ENCODE peak calls at places on chromosome 20, in six cellular contexts. G, X, I, D, S and Y are unnamed samples.

GRCh38 chr20:35436175-35436568 is 1.9 kb downstream of the GDF5 start:
- DNase-seq in X (no peak), I (no peak), D (no peak), S (no peak), G (no peak), Y (no peak)

GRCh38 chr20:11473971-11474370 is 443.7 kb upstream of the BTBD3 start:
- DNase-seq in I (no peak), X (no peak), D (no peak), G (no peak), S (no peak), Y (no peak)

GRCh38 chr20:13611726-13612125 is 27.0 kb downstream of the TASP1 start:
- DNase-seq in D (no peak), X (no peak), G (no peak), S (no peak), I (no peak), Y (no peak)

GRCh38 chr20:8854566-8854965 is 214.3 kb upstream of the PLCB4 start:
- DNase-seq in S (no peak), I (peak; percentile 42), G (no peak), D (no peak), X (no peak), Y (no peak)

GRCh38 chr20:48544402-48545333 is 283.1 kb downstream of the PREX1 start:
- DNase-seq in D (no peak), X (no peak), S (no peak), G (no peak), I (no peak), Y (no peak)

GRCh38 chr20:58312836-58313235 is 3.3 kb downstream of the RAB22A start:
- DNase-seq in G (no peak), X (no peak), D (no peak), S (no peak), I (no peak), Y (no peak)

GRCh38 chr20:60255426-60255825 is 297.2 kb downstream of the CDH26 start:
- DNase-seq in D (no peak), X (no peak), G (no peak), S (no peak), I (no peak), Y (no peak)

GRCh38 chr20:15836634-15837033 is 736.6 kb downstream of the KIF16B start:
- DNase-seq in D (no peak), S (no peak), I (no peak), G (no peak), X (no peak), Y (no peak)

GRCh38 chr20:1427457-1428054 is 34.7 kb upstream of the FKBP1A start:
- DNase-seq in S (no peak), G (peak; percentile 25), X (no peak), I (no peak), D (peak; percentile 46), Y (peak; percentile 44)

GRCh38 chr20:42024653-42025052 is 406.5 kb upstream of the CHD6 start:
- DNase-seq in S (no peak), I (peak; percentile 25), X (no peak), D (peak; percentile 17), G (no peak), Y (peak; percentile 30)

GRCh38 chr20:20465259-20465658 is 97.4 kb downstream of the INSM1 start:
- DNase-seq in D (no peak), G (no peak), S (no peak), X (no peak), I (no peak), Y (no peak)

GRCh38 chr20:57991211-57991841 is 237.1 kb downstream of the ANKRD60 start:
- DNase-seq in S (no peak), X (no peak), I (no peak), D (peak; percentile 7), G (no peak), Y (peak; percentile 47)

GRCh38 chr20:10837901-10838300 is 164.1 kb upstream of the JAG1 start:
- DNase-seq in G (no peak), X (no peak), I (no peak), D (no peak), S (no peak), Y (no peak)

GRCh38 chr20:41719151-41719550 is 101.0 kb upstream of the CHD6 start:
- DNase-seq in S (no peak), G (no peak), X (no peak), D (no peak), I (no peak), Y (no peak)

DNA sequence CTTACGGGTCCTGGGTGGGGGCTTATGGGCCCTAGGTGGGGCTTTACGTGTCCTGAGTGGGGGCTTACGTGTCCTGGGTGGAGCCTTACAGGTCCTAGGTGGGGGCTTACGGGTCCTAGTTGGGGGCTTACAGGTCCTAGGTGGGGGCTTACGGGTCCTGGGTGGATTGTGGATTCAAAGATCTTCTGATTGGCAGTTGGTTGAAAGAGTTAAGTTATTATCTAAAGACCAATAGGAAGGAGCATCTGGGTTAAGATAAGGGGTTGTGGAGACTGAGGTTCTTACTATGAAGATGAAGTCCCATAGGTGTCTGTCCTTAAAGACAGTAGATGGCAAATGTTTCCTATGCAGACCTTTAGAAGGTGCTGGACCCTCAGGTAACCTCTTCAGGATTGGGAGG is 8.4 kb upstream of the BIRC7 start:
- DNase-seq in D (no peak), G (no peak), X (no peak), I (no peak), S (no peak), Y (no peak)
- H3K4me1 ChIP-seq in D (peaks cover 14% of the 10 kb centered on the region), G (peaks cover 27% of the 10 kb centered on the region), X (peaks cover 29% of the 10 kb centered on the region), I (peaks cover 15% of the 10 kb centered on the region), S (no peaks in the 10 kb centered on the region), Y (peaks cover 33% of the 10 kb centered on the region)

DNA sequence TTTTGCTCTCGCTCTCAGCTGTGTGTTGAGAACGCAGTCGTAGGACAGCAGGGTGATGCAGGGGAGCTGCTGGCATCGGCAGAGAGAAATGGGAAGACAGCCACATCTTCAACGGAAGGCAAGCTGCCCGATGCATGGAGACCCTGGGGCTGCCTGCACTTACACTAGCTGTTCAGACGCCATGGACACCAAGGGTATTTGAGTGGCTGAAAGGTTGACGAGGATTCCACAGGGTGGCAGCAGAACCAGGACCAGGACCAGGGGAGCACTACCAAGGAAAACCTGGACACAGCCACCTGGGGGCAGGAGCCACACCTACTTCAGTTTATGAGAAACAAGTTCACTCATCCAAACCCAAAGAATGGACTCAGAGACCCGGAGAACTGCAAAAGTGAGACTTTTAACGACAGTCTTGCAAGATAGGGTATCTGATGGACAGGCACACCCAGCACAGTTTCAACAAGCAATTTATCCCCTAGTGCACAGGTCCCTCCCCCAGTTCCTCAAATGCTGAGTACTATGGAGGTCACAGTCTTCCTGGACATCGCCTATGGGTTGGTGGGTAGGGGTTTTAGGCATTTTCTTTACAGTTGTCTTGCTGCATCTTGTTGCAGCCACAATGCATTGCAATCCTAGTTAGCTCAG is 56.3 kb upstream of the ENTPD6 start:
- DNase-seq in X (peak; percentile 32), D (no peak), G (peak; percentile 84), S (no peak), I (peak; percentile 9), Y (no peak)
- TF ChIP-seq ZNF274 in X (no peak), D (no peak), G (no peak), S (no peak), I (no peak), Y (no peak)

GRCh38 chr20:51386586-51386985 is 155.9 kb downstream of the NFATC2 start:
- DNase-seq in S (no peak), X (no peak), G (no peak), I (no peak), D (no peak), Y (no peak)
- H3K4me1 ChIP-seq in S (peaks cover 30% of the 10 kb centered on the region), X (no peaks in the 10 kb centered on the region), G (no peaks in the 10 kb centered on the region), I (peaks cover 4% of the 10 kb centered on the region), D (peaks cover 11% of the 10 kb centered on the region), Y (peaks cover 2% of the 10 kb centered on the region)

GRCh38 chr20:50341880-50342637 is 151.4 kb downstream of the CEBPB start:
- DNase-seq in S (no peak), D (no peak), X (no peak), I (no peak), G (no peak), Y (no peak)
- TF ChIP-seq ZNF274 in S (no peak), D (no peak), X (no peak), I (no peak), G (no peak), Y (no peak)

GRCh38 chr20:34066476-34067090 is 45.5 kb downstream of the EIF2S2 start:
- DNase-seq in G (no peak), S (no peak), I (no peak), D (no peak), X (no peak), Y (no peak)
- H3K4me1 ChIP-seq in G (no peaks in the 10 kb centered on the region), S (no peaks in the 10 kb centered on the region), I (peaks cover 5% of the 10 kb centered on the region), D (peaks cover 9% of the 10 kb centered on the region), X (no peaks in the 10 kb centered on the region), Y (peaks cover 8% of the 10 kb centered on the region)

DNA sequence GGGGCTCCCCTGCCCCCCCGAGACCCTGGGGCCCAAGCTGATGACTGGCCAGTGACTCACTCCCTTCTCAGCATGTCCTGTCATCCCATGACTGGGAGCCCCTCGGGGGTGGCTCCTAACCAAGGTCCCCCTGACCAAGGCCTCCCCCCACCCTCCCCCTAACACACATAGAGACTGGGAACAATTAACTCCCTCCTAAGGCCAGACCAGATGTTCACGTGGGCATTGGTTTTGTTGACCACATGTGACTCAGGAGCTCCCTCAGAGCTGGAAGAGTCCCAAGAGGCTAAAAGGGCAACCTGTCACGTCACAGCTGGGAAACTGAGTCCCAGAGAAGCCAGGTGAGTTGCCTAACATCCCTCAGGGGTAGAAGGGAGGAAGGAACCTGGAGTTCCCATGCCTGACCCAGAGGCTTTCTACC is 10.6 kb upstream of the CCN5 start:
- DNase-seq in D (no peak), G (no peak), S (no peak), X (no peak), I (no peak), Y (no peak)
- TF ChIP-seq ZNF274 in D (no peak), G (no peak), S (no peak), X (no peak), I (no peak), Y (no peak)

DNA sequence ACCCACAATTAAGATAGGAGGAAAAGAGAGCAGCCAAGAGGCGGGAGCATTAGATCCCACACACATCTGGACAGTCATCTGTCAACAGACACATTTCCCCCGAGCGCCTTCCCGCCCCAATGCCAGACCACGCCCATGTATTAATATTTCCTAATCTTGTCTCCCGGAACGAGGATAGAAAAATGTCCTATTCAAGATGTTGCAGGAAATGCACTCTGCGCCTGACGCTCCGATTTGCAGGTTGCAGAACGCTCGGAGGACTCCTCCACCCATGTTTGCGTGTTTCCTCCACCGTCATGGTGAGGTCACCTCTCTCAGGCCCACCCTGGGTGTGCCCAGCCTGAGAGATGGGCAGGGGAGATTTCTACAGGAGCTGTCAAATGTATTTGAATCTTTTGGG is 215.2 kb downstream of the TAF4 start:
- DNase-seq in S (no peak), X (no peak), G (no peak), I (no peak), D (no peak), Y (no peak)
- H3K4me1 ChIP-seq in S (no peaks in the 10 kb centered on the region), X (no peaks in the 10 kb centered on the region), G (no peaks in the 10 kb centered on the region), I (peaks cover 4% of the 10 kb centered on the region), D (no peaks in the 10 kb centered on the region), Y (peaks cover 5% of the 10 kb centered on the region)

DNA sequence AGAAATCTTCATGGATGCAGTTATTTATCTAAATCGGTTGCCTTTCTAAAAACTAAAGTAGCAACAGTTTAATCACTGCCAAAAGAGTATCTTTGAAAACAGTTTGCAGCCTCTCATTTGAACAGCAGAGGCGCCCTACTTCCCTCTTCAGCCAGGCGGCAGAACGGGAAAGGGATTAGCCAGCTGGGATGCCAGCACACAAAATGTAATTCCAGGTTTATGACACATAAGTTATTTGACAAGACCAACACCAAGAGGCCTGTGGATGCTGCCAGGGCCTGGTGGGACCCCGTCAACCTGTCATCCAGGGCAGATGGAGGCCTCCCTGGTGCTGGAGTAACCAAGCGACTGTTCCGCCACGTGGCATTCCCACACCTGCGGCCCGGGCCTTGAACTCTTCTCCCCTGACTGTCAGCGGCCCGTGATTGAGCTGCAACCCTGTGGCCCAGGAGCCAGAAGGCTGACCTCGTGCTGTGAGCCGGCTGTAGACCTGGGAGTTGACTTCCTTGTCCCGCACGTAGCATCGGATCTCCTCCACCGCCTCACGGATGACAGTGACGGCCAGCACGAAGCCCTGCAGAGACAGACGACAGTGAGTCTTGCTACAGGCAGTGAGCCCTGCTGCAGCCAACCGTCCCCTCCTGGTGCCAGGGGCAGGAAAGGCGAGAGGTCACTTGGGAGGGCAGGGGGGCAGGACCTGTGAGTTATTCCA is 55.5 kb downstream of the ATP9A start:
- DNase-seq in S (no peak), X (peak; percentile 15), I (no peak), D (no peak), G (peak; percentile 55), Y (no peak)
- TF ChIP-seq ZNF274 in S (no peak), X (no peak), I (no peak), D (no peak), G (peak; percentile 29), Y (no peak)